ENCODE peak calls at places on chromosome 6, in seven cellular contexts. R is neural progenitor cell, Q is testis, G is kidney, C is BE2C, N is mucosa of descending colon, A is ascending aorta. I is an unnamed sample. For H3K36me3, the result is how much of the 10 kb centered on the place peaks cover.

GRCh38 chr6:165984743-165985142 is 182.9 kb downstream of the TBXT start:
- DNase-seq in N (no peak), A (no peak), C (no peak), G (no peak), R (no peak), Q (no peak), I (no peak)

GRCh38 chr6:136539967-136540366 is 10.3 kb downstream of the MAP7 start:
- DNase-seq in A (no peak), R (peak), Q (no peak), C (no peak), G (no peak), N (no peak), I (no peak)

GRCh38 chr6:43129434-43130194 is 41.5 kb upstream of the SRF start:
- DNase-seq in C (peak), A (no peak), G (peak), R (peak), Q (peak), N (no peak), I (no peak)

GRCh38 chr6:136920858-136921520 is 1.1 kb upstream of the SLC35D3 start:
- DNase-seq in R (peak), G (no peak), Q (no peak), C (peak), A (no peak), N (peak), I (no peak)

GRCh38 chr6:8243462-8243861 is 141.1 kb upstream of the EEF1E1 start:
- DNase-seq in Q (no peak), G (no peak), C (no peak), A (no peak), N (no peak), R (no peak), I (no peak)

GRCh38 chr6:142728910-142729481 is 216.0 kb downstream of the HIVEP2 start:
- DNase-seq in Q (no peak), G (no peak), C (peak), N (no peak), A (no peak), R (no peak), I (no peak)

GRCh38 chr6:168550326-168550725 is 109.3 kb downstream of the SMOC2 start:
- DNase-seq in R (no peak), N (no peak), G (no peak), A (peak), Q (no peak), C (peak), I (peak)

GRCh38 chr6:17624396-17624795 is 24.3 kb downstream of the FAM8A1 start:
- DNase-seq in C (no peak), G (no peak), R (no peak), A (no peak), Q (no peak), N (no peak), I (no peak)

GRCh38 chr6:49453221-49453620 is 9.8 kb downstream of the MMUT start:
- DNase-seq in C (no peak), Q (no peak), N (no peak), A (no peak), R (no peak), G (no peak), I (no peak)

GRCh38 chr6:13014551-13015378 is 298.2 kb downstream of the PHACTR1 start:
- DNase-seq in N (no peak), G (peak), R (peak), C (no peak), A (no peak), Q (peak), I (peak)

GRCh38 chr6:108565091-108565766 is 4.5 kb downstream of the FOXO3 start:
- DNase-seq in C (no peak), A (peak), G (no peak), R (no peak), N (no peak), Q (no peak), I (no peak)

GRCh38 chr6:169223006-169223405 is 30.6 kb downstream of the THBS2 start:
- DNase-seq in Q (no peak), N (no peak), R (no peak), C (no peak), A (no peak), G (no peak), I (no peak)

GRCh38 chr6:114084327-114084890 is 113.5 kb upstream of the HDAC2 start:
- DNase-seq in A (no peak), N (no peak), G (no peak), C (no peak), R (no peak), Q (peak), I (no peak)

GRCh38 chr6:108944707-108945685 is 96.8 kb downstream of the ARMC2 start:
- DNase-seq in A (peak), C (no peak), Q (peak), N (no peak), G (no peak), R (no peak), I (no peak)

DNA sequence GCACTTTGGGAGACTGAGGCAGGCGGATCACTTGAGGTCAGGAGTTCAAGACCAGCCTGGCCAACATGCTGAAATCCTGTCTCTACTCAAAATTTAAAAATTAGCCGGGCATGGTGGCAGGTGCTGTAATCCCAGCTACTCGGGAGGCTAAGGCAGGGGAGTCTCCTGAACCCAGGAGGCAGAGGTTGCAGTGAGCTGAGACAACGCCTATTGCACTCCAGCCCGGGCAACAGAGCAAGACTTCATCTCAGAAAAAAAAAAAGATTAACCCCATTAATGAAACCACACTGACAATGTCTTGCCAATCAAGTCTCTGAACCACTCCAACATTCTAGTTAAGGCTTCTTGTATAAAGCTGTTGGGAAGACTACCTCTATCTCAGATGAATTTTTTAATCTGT is 4.0 kb downstream of the PREP start:
- DNase-seq in N (no peak), Q (no peak), A (no peak), G (no peak), R (no peak), C (no peak), I (no peak)
- H3K36me3 ChIP-seq in N (under half), Q (under half), A (under half), G (under half), R (under half), C (under half), I (under half)

GRCh38 chr6:5422321-5422915 is 161.1 kb downstream of the FARS2 start:
- DNase-seq in A (no peak), N (no peak), C (peak), Q (peak), R (peak), G (no peak), I (no peak)
- TF ChIP-seq CTCF in A (no peak), N (no peak), C (peak), Q (no peak), R (peak), G (no peak), I (peak)

DNA sequence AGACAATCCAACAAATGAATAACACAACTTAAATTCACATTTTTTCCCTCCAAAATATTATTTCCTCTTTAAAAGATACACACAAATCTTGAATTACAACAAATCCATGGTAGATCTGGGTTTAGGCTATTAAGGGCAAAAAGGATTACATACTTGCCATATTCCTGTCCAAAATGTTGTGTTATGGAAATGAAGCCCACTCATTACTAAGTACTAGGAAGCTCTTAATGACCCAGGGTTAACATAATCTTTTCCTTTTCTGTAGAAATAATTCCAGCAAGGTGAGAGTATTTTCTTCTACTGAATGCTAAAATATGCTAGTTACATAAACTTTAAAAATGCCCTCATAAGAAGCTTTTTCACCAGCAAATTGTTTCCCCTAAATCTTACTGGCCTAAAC is 1.6 kb downstream of the SHPRH start:
- DNase-seq in N (no peak), G (no peak), R (no peak), C (no peak), Q (no peak), A (no peak), I (no peak)
- H3K4me3 ChIP-seq in N (no peak), G (no peak), R (peak), C (peak), Q (no peak), A (no peak), I (peak)

GRCh38 chr6:53009511-53009910 is 14.4 kb upstream of the GSTA4 start:
- DNase-seq in R (no peak), G (no peak), A (no peak), C (no peak), Q (no peak), N (no peak), I (no peak)

GRCh38 chr6:53009056-53009455 is 14.0 kb upstream of the GSTA4 start:
- DNase-seq in C (peak), N (no peak), Q (no peak), G (no peak), A (no peak), R (no peak), I (no peak)

DNA sequence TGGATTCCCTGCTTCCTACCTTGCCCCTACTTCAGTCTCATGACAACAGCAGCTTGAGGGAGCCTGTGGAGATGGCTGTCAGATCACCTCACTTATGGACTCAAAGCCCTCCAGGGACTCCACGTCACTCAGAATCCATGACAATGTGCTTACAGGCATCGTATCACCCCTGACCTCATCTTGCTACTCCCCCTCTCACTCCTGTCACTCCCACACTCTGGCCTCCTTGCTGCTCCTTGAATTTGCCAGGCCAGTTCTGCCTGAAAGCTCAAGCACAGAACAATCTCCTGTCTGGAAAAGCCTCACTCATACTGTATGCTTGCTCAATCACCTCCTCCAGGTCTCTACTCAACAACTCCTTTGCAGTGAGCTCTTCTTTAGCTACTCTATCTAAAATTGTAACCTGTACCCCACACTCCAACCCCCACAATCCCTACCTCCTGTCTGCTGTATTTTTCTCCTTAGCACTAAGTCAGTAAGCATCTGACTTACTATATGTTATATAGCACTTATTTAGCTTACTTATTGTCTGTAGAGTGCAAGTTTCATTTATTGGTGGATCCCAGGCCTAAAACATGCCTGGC is 10.7 kb upstream of the GSTA4 start:
- DNase-seq in A (no peak), R (no peak), G (no peak), N (no peak), C (no peak), Q (peak), I (no peak)
- H3K36me3 ChIP-seq in A (half or more), R (under half), G (half or more), N (under half), C (under half), Q (under half), I (half or more)